ENCODE peak calls at places on chromosomes 3 and 15, in nine cellular contexts. U is WTC11; G is HT1080; W is EL; M is CD8-positive, alpha-beta memory T cell; P is endothelial cell; K is stimulated activated CD4-positive, alpha-beta T cell treated with anti-CD3 and anti-CD28 coated beads, Interleukin-15, amount 100 ng/mL, for 1 hour; N is left cardiac atrium; T is omental fat pad. B is an unnamed sample.

GRCh38 chr3:65020233-65020632 is 332.4 kb upstream of the ADAMTS9 start:
- DNase-seq in U (no peak), G (no peak), W (no peak), M (no peak), P (no peak), K (no peak), N (no peak), T (no peak), B (no peak)

GRCh38 chr3:109228391-109229080 is 87.8 kb downstream of the DPPA2 start:
- DNase-seq in U (no peak), G (no peak), W (no peak), M (no peak), P (no peak), K (no peak), N (no peak), T (no peak), B (no peak)

GRCh38 chr15:96296264-96296663 is 34.2 kb upstream of the NR2F2 start:
- DNase-seq in U (no peak), G (peak; percentile 87), W (peak; percentile 88), M (no peak), P (no peak), K (no peak), N (no peak), T (no peak), B (no peak)

GRCh38 chr15:77499087-77499765 is 78.5 kb downstream of the HMG20A start:
- DNase-seq in U (no peak), G (no peak), W (peak; percentile 24), M (no peak), P (no peak), K (no peak), N (no peak), T (no peak), B (no peak)

GRCh38 chr3:194894538-194894937 is 208.9 kb downstream of the FAM43A start:
- DNase-seq in U (no peak), G (no peak), W (no peak), M (no peak), P (no peak), K (no peak), N (no peak), T (no peak), B (no peak)

GRCh38 chr3:41323455-41323854 is 124.2 kb downstream of the CTNNB1 start:
- DNase-seq in U (no peak), G (no peak), W (no peak), M (no peak), P (no peak), K (no peak), N (no peak), T (no peak), B (no peak)

GRCh38 chr3:192821161-192821560 is 93.8 kb upstream of the FGF12 start:
- DNase-seq in U (no peak), G (no peak), W (no peak), M (no peak), P (no peak), K (no peak), N (no peak), T (no peak), B (no peak)

GRCh38 chr3:12350151-12350813 is 61.4 kb downstream of the PPARG start:
- DNase-seq in U (no peak), G (no peak), W (no peak), M (no peak), P (no peak), K (no peak), N (no peak), T (no peak), B (peak; percentile 68)

GRCh38 chr3:151011427-151011826 is 38.9 kb upstream of the CLRN1 start:
- DNase-seq in U (no peak), G (peak; percentile 84), W (peak; percentile 31), M (no peak), P (no peak), K (no peak), N (no peak), T (no peak), B (no peak)

GRCh38 chr3:48067271-48067670 is 51.1 kb upstream of the MAP4 start:
- DNase-seq in U (no peak), G (no peak), W (no peak), M (no peak), P (no peak), K (no peak), N (no peak), T (no peak), B (no peak)

GRCh38 chr3:132135628-132136333 is 101.0 kb upstream of the CPNE4 start:
- DNase-seq in U (no peak), G (peak; percentile 98), W (peak; percentile 96), M (no peak), P (no peak), K (no peak), N (no peak), T (no peak), B (no peak)

GRCh38 chr3:45988804-45989203 is 6.8 kb downstream of the FYCO1 start:
- DNase-seq in U (no peak), G (peak; percentile 86), W (peak; percentile 83), M (no peak), P (no peak), K (no peak), N (no peak), T (no peak), B (no peak)

GRCh38 chr15:78808550-78808949 is 2.7 kb downstream of the ADAMTS7 start:
- DNase-seq in U (peak; percentile 54), G (peak; percentile 55), W (peak; percentile 36), M (no peak), P (no peak), K (no peak), N (peak; percentile 53), T (no peak), B (no peak)

GRCh38 chr3:43246956-43247355 is 39.4 kb upstream of the SNRK start:
- DNase-seq in U (no peak), G (no peak), W (no peak), M (no peak), P (peak; percentile 60), K (no peak), N (no peak), T (no peak), B (no peak)

GRCh38 chr3:138935864-138936762 is 10.8 kb downstream of the FOXL2 start:
- DNase-seq in U (peak; percentile 91), G (peak; percentile 64), W (peak; percentile 61), M (peak; percentile 72), P (peak; percentile 92), K (peak; percentile 37), N (peak; percentile 82), T (peak; percentile 51), B (no peak)

GRCh38 chr15:56772868-56773639 is 39.7 kb upstream of the ZNF280D start:
- DNase-seq in U (no peak), G (no peak), W (peak; percentile 75), M (no peak), P (no peak), K (no peak), N (no peak), T (no peak), B (no peak)

GRCh38 chr3:52931889-52932288 is 34.5 kb upstream of the STIMATE start:
- DNase-seq in U (no peak), G (no peak), W (no peak), M (no peak), P (no peak), K (no peak), N (no peak), T (no peak), B (no peak)

GRCh38 chr15:98438907-98439306 is 209.4 kb upstream of the IGF1R start:
- DNase-seq in U (no peak), G (no peak), W (no peak), M (no peak), P (no peak), K (no peak), N (no peak), T (no peak), B (no peak)

GRCh38 chr15:88920186-88920891 is 7.2 kb upstream of the MFGE8 start:
- DNase-seq in U (no peak), G (peak; percentile 32), W (peak; percentile 88), M (no peak), P (no peak), K (no peak), N (no peak), T (no peak), B (no peak)

GRCh38 chr3:142888484-142889262 is at the start of gene PCOLCE2:
- DNase-seq in U (peak; percentile 69), G (peak; percentile 61), W (peak; percentile 53), M (no peak), P (peak; percentile 43), K (no peak), N (peak; percentile 54), T (no peak), B (no peak)

GRCh38 chr3:99971761-99972160 is 142.5 kb downstream of the FILIP1L start:
- DNase-seq in U (no peak), G (no peak), W (no peak), M (no peak), P (no peak), K (no peak), N (no peak), T (no peak), B (no peak)

GRCh38 chr3:65044401-65044800 is 356.6 kb upstream of the ADAMTS9 start:
- DNase-seq in U (no peak), G (no peak), W (no peak), M (no peak), P (no peak), K (no peak), N (no peak), T (no peak), B (no peak)

B was measured in suprapubic skin.